ENCODE peak calls at places on chromosomes 13 and 19, in six cellular contexts. Z is neural crest cell, V is heart right ventricle, Q is body of pancreas, H is heart left ventricle, E is bronchial epithelial cell. K is an unnamed sample.

GRCh38 chr13:88086577-88086976 is 415.4 kb downstream of the SLITRK5 start:
- DNase-seq in Z (no peak), V (no peak), Q (no peak), H (no peak), E (peak), K (no peak)

GRCh38 chr13:87884874-87885273 is 213.7 kb downstream of the SLITRK5 start:
- DNase-seq in Z (no peak), V (no peak), Q (no peak), H (peak), E (peak), K (no peak)

GRCh38 chr13:60147361-60147760 is 16.4 kb downstream of the DIAPH3 start:
- DNase-seq in Z (no peak), V (no peak), Q (no peak), H (no peak), E (no peak), K (no peak)

GRCh38 chr19:42198676-42199439 is 18.6 kb downstream of the DEDD2 start:
- DNase-seq in Z (no peak), V (no peak), Q (no peak), H (no peak), E (no peak), K (no peak)

GRCh38 chr13:38900188-38900587 is 90.4 kb downstream of the STOML3 start:
- DNase-seq in Z (no peak), V (no peak), Q (no peak), H (no peak), E (no peak), K (no peak)

GRCh38 chr13:68748038-68748437 is 1359.6 kb upstream of the ATXN8OS start:
- DNase-seq in Z (no peak), V (no peak), Q (no peak), H (no peak), E (no peak), K (no peak)

GRCh38 chr19:1488282-1488601 is 1.9 kb downstream of the PCSK4 start:
- DNase-seq in Z (no peak), V (no peak), Q (peak), H (no peak), E (no peak), K (no peak)

GRCh38 chr19:3146677-3147100 is 10.9 kb downstream of the GNA15 start:
- DNase-seq in Z (peak), V (no peak), Q (no peak), H (no peak), E (no peak), K (peak)

GRCh38 chr19:50358483-50359431 is 6.7 kb downstream of the NAPSA start:
- DNase-seq in Z (no peak), V (peak), Q (peak), H (peak), E (no peak), K (no peak)

GRCh38 chr19:47157455-47158321 is 27.1 kb downstream of the SAE1 start:
- DNase-seq in Z (peak), V (peak), Q (peak), H (peak), E (peak), K (peak)

GRCh38 chr19:41785653-41786052 is 10.7 kb upstream of the CEACAM3 start:
- DNase-seq in Z (peak), V (peak), Q (peak), H (no peak), E (peak), K (peak)

GRCh38 chr13:32823597-32823996 is 192.6 kb upstream of the KL start:
- DNase-seq in Z (no peak), V (no peak), Q (no peak), H (no peak), E (no peak), K (no peak)

GRCh38 chr19:36420961-36421748 is 2.7 kb upstream of the ZFP82 start:
- DNase-seq in Z (no peak), V (peak), Q (peak), H (peak), E (no peak), K (peak)

GRCh38 chr19:2808129-2808941 is 11.3 kb upstream of the ZNF554 start:
- DNase-seq in Z (no peak), V (no peak), Q (no peak), H (no peak), E (no peak), K (no peak)

GRCh38 chr13:64551755-64552154 is 2678.4 kb downstream of the PCDH9 start:
- DNase-seq in Z (no peak), V (no peak), Q (no peak), H (no peak), E (peak), K (no peak)

GRCh38 chr19:50280074-50280473 is 49.1 kb downstream of the KCNC3 start:
- DNase-seq in Z (no peak), V (no peak), Q (no peak), H (no peak), E (no peak), K (no peak)

GRCh38 chr19:45103200-45103624 is 10.2 kb downstream of the PPP1R37 start:
- DNase-seq in Z (no peak), V (no peak), Q (peak), H (peak), E (no peak), K (no peak)

GRCh38 chr19:55935206-55935605 is 3.1 kb upstream of the NLRP13 start:
- DNase-seq in Z (no peak), V (no peak), Q (no peak), H (no peak), E (no peak), K (no peak)

GRCh38 chr13:32955881-32956594 is 60.2 kb upstream of the KL start:
- DNase-seq in Z (no peak), V (no peak), Q (no peak), H (no peak), E (no peak), K (no peak)

GRCh38 chr19:54959840-54960239 is 6.3 kb upstream of the NLRP2 start:
- DNase-seq in Z (no peak), V (no peak), Q (no peak), H (no peak), E (no peak), K (no peak)

GRCh38 chr13:56907766-56908165 is 233.0 kb upstream of the PRR20A start:
- DNase-seq in Z (no peak), V (no peak), Q (no peak), H (no peak), E (peak), K (no peak)

GRCh38 chr19:46945668-46946067 is 74.0 kb upstream of the NPAS1 start:
- DNase-seq in Z (no peak), V (no peak), Q (no peak), H (no peak), E (no peak), K (no peak)

GRCh38 chr19:46631481-46631880 is 4.5 kb downstream of the GNG8 start:
- DNase-seq in Z (no peak), V (no peak), Q (no peak), H (no peak), E (no peak), K (no peak)

GRCh38 chr13:85497652-85498051 is 301.6 kb downstream of the SLITRK6 start:
- DNase-seq in Z (no peak), V (no peak), Q (no peak), H (no peak), E (peak), K (no peak)

GRCh38 chr19:33496016-33496415 is 25.6 kb downstream of the PEPD start:
- DNase-seq in Z (no peak), V (no peak), Q (no peak), H (no peak), E (no peak), K (no peak)

GRCh38 chr13:82636119-82636518 is 1246.2 kb downstream of the SLITRK1 start:
- DNase-seq in Z (no peak), V (no peak), Q (no peak), H (no peak), E (peak), K (no peak)

GRCh38 chr19:33365676-33366075 is 7.8 kb upstream of the CEBPG start:
- DNase-seq in Z (no peak), V (no peak), Q (no peak), H (no peak), E (no peak), K (no peak)

GRCh38 chr13:30373727-30374126 is 48.6 kb upstream of the UBE2L5 start:
- DNase-seq in Z (no peak), V (no peak), Q (no peak), H (no peak), E (no peak), K (no peak)

GRCh38 chr13:102631198-102631597 is 34.4 kb downstream of the TPP2 start:
- DNase-seq in Z (no peak), V (no peak), Q (no peak), H (no peak), E (no peak), K (no peak)

GRCh38 chr13:101265934-101266333 is 150.4 kb downstream of the NALCN start:
- DNase-seq in Z (no peak), V (no peak), Q (no peak), H (no peak), E (no peak), K (no peak)

DNA sequence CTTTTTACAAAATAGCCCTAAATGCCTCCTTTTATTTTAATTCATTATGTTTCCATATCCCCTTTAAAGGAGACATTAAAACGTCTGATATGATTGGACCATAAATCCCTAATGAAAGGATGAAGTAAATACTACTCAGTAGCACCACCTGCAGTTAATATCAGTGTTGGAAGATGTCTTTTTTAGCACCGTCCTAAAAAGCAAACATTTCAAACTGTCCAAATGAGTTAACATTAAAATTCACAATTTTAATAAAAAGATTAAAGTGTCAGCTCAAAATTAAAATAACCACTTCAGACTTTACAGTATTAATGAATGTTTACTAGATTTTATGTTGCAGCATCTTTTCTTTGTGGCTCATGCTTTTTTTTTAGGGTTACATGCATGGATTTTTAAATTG is 12.3 kb downstream of the ZNF507 start:
- DNase-seq in Z (no peak), V (no peak), Q (no peak), H (no peak), E (peak), K (no peak)
- TF ChIP-seq CTCF in Z (peak), V (peak), Q (no peak), H (no peak), E (peak), K (peak)

GRCh38 chr13:51731759-51732158 is 72.2 kb downstream of the DHRS12 start:
- DNase-seq in Z (no peak), V (no peak), Q (no peak), H (no peak), E (no peak), K (no peak)
- TF ChIP-seq CTCF in Z (no peak), V (peak), Q (peak), H (peak), E (no peak), K (no peak)

GRCh38 chr13:111099292-111099691 is 15.8 kb upstream of the ARHGEF7 start:
- DNase-seq in Z (no peak), V (no peak), Q (no peak), H (no peak), E (peak), K (no peak)
- TF ChIP-seq CTCF in Z (no peak), V (no peak), Q (no peak), H (no peak), E (no peak), K (no peak)

GRCh38 chr13:22196777-22197176 is 525.9 kb downstream of the FGF9 start:
- DNase-seq in Z (no peak), V (no peak), Q (no peak), H (no peak), E (no peak), K (no peak)
- TF ChIP-seq CTCF in Z (no peak), V (no peak), Q (no peak), H (no peak), E (no peak), K (no peak)

DNA sequence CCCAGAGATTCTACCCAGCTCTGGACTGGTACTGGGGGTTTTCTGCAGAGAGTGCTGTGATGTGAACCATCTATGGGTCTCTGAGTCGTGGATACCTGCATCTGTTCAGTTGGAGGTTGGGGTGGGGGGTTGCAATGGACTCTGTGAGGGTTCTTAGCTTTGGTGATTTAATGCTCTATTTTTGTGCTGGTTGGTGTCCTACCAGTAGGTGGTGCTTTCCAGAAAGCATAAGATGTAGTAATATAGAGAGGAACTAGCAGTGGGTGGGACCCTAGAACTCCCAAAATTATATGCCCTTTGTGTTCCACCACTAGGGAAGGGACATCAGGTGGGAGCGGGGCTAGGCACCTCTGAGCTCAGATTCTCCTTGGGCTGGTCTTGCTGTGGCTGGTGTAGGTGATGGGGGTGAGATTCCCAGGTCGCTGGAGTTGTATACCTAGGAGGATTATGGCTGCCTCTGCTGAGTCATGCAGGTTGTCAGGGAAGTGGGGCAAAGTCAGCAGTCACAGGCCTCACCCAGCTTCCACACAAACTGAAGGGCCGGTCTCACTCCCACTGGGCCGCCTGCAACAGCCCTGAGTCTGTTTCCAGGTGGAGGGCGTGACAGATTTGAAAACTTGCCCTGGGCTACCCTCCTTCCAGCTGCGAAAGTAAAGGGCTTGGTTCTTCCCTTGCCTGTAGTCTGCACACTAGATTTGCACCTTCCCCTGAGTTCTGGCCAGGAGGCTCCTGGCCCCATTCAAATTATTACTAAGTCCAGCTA is 573.0 kb upstream of the SLITRK1 start:
- DNase-seq in Z (no peak), V (no peak), Q (no peak), H (no peak), E (no peak), K (no peak)
- TF ChIP-seq CTCF in Z (peak), V (no peak), Q (no peak), H (no peak), E (peak), K (no peak)

DNA sequence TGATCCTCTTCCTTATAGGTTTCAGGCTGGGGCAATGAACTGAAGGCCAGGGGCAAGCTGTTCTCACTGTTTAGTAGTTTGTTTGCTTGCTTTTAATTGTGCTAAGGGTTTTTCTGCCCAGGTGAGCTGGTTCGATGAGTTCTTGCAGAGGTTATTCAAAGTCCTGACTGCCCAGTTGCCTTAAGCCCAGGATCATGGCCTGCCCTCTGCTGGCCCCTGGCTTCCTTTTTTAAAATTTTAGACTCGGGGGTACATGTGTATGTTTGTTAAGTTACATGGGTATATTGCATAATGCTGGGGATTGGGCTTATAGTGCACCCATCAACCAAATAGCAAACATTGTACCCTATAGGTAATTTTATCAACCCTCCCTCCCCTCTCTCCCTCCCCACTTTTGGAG is 65.7 kb downstream of the ZNF536 start:
- DNase-seq in Z (no peak), V (no peak), Q (no peak), H (no peak), E (no peak), K (no peak)
- TF ChIP-seq CTCF in Z (no peak), V (no peak), Q (no peak), H (no peak), E (no peak), K (peak)

GRCh38 chr19:19553670-19554069 is 15.6 kb downstream of the CILP2 start:
- DNase-seq in Z (no peak), V (no peak), Q (no peak), H (no peak), E (no peak), K (no peak)

GRCh38 chr19:19550972-19551861 is 13.2 kb downstream of the CILP2 start:
- DNase-seq in Z (no peak), V (no peak), Q (no peak), H (no peak), E (no peak), K (no peak)

GRCh38 chr19:19554074-19555023 is 16.3 kb downstream of the CILP2 start:
- DNase-seq in Z (peak), V (no peak), Q (peak), H (no peak), E (no peak), K (no peak)

GRCh38 chr19:19551862-19552192 is 13.8 kb downstream of the CILP2 start:
- DNase-seq in Z (no peak), V (no peak), Q (no peak), H (no peak), E (no peak), K (no peak)

DNA sequence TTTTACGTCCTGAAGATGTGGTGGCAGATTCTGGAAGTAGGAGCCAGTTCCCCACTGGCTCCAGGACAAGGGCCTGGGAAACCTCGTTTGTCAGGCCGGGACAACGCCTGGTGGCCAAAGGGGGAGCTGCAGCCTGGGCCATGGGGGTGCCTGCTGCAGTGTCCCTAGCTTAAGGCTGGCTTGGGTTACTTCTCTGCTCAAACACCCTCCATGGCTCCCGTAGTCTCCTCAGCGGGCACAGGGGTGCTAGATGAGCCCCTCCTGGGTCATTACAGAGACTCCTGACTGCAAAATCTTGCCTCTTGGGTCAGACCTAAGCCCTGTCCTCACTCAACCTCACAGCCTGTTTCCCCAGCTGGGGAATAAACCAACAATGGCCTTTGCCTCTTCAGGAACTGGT is 14.7 kb downstream of the CILP2 start:
- DNase-seq in Z (peak), V (no peak), Q (no peak), H (no peak), E (no peak), K (no peak)
- TF ChIP-seq CTCF in Z (peak), V (peak), Q (no peak), H (peak), E (peak), K (peak)

DNA sequence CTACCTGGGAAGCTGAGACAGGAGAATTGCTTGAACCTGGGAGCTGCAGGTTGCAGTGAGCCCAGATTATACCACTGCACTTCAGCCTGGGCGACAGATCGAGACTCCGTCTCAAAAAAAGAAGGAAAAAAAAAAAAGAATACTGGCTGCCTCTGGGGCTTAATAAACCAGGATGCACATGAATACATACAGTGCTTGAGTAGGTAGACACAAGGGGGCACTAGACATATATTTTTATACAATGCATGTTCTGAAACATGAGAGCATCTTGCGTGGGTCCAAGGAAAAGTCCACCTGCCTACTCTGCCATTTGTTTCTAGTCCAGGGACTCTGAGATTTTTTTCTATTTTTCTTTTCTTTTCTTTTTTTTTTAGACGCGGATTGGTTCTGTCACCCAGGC is 31.2 kb downstream of the KEAP1 start:
- DNase-seq in Z (no peak), V (no peak), Q (no peak), H (no peak), E (peak), K (no peak)
- TF ChIP-seq CTCF in Z (peak), V (peak), Q (peak), H (no peak), E (peak), K (peak)

DNA sequence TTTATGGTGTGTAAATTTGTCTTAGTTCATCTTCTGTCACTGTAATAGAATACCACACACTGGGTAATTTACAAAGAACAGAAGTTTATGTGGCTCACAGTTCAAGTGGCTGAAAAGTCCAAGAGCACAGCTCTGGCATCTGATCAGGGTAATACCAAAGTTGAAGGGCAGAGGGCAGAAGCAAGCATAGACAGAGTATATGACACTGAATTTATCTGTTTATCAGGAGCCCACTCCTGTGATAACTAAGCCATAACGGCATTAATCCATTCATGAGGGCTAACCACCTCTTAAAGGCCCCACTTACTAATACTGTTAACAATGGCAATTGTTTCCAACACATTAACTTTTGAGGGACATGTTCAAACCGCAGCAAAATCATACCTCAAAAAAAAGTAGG is 4.0 kb upstream of the RFXAP start:
- DNase-seq in Z (no peak), V (no peak), Q (no peak), H (no peak), E (peak), K (no peak)
- TF ChIP-seq CTCF in Z (peak), V (peak), Q (no peak), H (no peak), E (peak), K (peak)

K was measured in progenitor cell of endocrine pancreas.